ENCODE peak calls at places on chromosome X, in eight cellular contexts. U is OCI-LY7, C is SJSA1, D is breast epithelium, N is cardiac muscle cell, O is left ventricle myocardium inferior, Q is fibroblast of lung, R is right lobe of liver. M is an unnamed sample.
A peak's percentile ranks its signal among the peaks of the same experiment; 100 is the strongest.

GRCh38 chrX:44246826-44247225 is 96.6 kb downstream of the EFHC2 start:
- DNase-seq in U (no peak), Q (no peak), O (no peak), D (no peak), N (no peak), R (no peak), C (no peak), M (no peak)

GRCh38 chrX:105063743-105064142 is 156.8 kb downstream of the TEX13A start:
- DNase-seq in R (no peak), Q (no peak), C (no peak), U (no peak), D (no peak), N (no peak), O (no peak), M (no peak)

GRCh38 chrX:103407776-103408175 is 31.4 kb downstream of the BEX3 start:
- DNase-seq in U (no peak), R (no peak), C (no peak), Q (no peak), O (no peak), N (no peak), D (no peak), M (no peak)

GRCh38 chrX:2931155-2931554 is 2.0 kb upstream of the ARSD start:
- DNase-seq in R (no peak), D (no peak), C (no peak), O (no peak), Q (no peak), N (no peak), U (no peak), M (no peak)

GRCh38 chrX:129824620-129825019 is 19.1 kb downstream of the ZDHHC9 start:
- DNase-seq in C (no peak), O (no peak), Q (no peak), R (no peak), D (no peak), U (no peak), N (no peak), M (no peak)

GRCh38 chrX:8190341-8190830 is 19.3 kb upstream of the VCX2 start:
- DNase-seq in Q (no peak), U (no peak), R (no peak), D (no peak), N (no peak), O (no peak), C (no peak), M (no peak)

GRCh38 chrX:42804524-42804923 is 26.6 kb upstream of the PPP1R2C start:
- DNase-seq in O (no peak), R (no peak), C (no peak), D (no peak), N (no peak), U (no peak), Q (no peak), M (no peak)

GRCh38 chrX:124344246-124344645 is 2.1 kb upstream of the SH2D1A start:
- DNase-seq in R (no peak), Q (no peak), U (peak; percentile 20), O (no peak), D (no peak), N (no peak), C (no peak), M (no peak)

GRCh38 chrX:136260801-136261200 is 9.6 kb upstream of the MAP7D3 start:
- DNase-seq in C (peak; percentile 64), O (no peak), U (no peak), D (no peak), R (no peak), Q (peak; percentile 78), N (no peak), M (no peak)

GRCh38 chrX:76555816-76556215 is 128.3 kb downstream of the MAGEE1 start:
- DNase-seq in U (peak; percentile 61), N (peak; percentile 62), O (no peak), C (no peak), Q (peak; percentile 22), D (no peak), R (no peak), M (no peak)

GRCh38 chrX:132858018-132858417 is 100.4 kb downstream of the HS6ST2 start:
- DNase-seq in R (no peak), U (no peak), Q (peak; percentile 39), C (no peak), N (no peak), O (no peak), D (no peak), M (no peak)

GRCh38 chrX:21490341-21490740 is 116.1 kb downstream of the CNKSR2 start:
- DNase-seq in R (no peak), O (no peak), N (no peak), C (no peak), D (no peak), Q (no peak), U (no peak), M (no peak)

GRCh38 chrX:10633722-10634121 is 13.3 kb upstream of the MID1 start:
- DNase-seq in C (peak; percentile 73), R (no peak), Q (peak; percentile 88), O (peak; percentile 12), N (no peak), D (no peak), U (no peak), M (peak; percentile 24)

GRCh38 chrX:139642241-139642927 is 65.6 kb downstream of the MCF2 start:
- DNase-seq in Q (peak; percentile 0), U (no peak), D (no peak), N (peak; percentile 7), C (no peak), O (no peak), R (no peak), M (no peak)

GRCh38 chrX:87517571-87518141 is at the start of gene KLHL4:
- DNase-seq in R (no peak), D (no peak), C (peak; percentile 64), U (no peak), O (no peak), Q (peak; percentile 82), N (peak; percentile 89), M (no peak)

GRCh38 chrX:40202456-40202855 is 104.7 kb upstream of the BCOR start:
- DNase-seq in U (no peak), O (no peak), N (no peak), C (no peak), R (no peak), D (no peak), Q (no peak), M (no peak)

GRCh38 chrX:149848855-149849254 is 32.1 kb upstream of the MAGEA8 start:
- DNase-seq in Q (no peak), U (no peak), C (no peak), O (no peak), R (no peak), N (no peak), D (no peak), M (no peak)
- H3K9me3 ChIP-seq in Q (no peaks in the 10 kb centered on the region), U (no peaks in the 10 kb centered on the region), C (no peaks in the 10 kb centered on the region), O (no peaks in the 10 kb centered on the region), R (no peaks in the 10 kb centered on the region), N (no peaks in the 10 kb centered on the region), D (peaks cover 6% of the 10 kb centered on the region), M (no peaks in the 10 kb centered on the region)

DNA sequence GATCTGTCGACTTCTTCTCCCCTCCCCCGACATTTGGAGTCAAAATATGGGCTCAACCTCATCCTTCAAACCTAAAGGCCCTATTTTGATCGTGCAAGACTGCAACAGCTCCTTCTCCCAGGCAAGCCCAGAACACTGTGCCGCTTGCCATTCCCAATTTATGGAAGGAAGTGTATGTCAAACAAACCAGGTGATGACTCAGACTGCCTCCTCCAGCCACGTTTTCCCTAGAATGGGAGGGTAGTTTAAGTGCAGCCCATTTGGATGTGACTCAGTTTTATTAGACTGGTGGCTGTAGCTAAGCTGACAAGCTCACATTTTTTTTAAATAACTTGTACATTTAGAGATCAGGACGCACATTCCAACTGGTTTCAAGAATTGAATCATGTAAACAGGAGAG is 570.4 kb upstream of the DIPK2B start:
- DNase-seq in R (no peak), D (no peak), O (no peak), N (no peak), Q (peak; percentile 94), U (no peak), C (peak; percentile 83), M (no peak)
- H3K4me3 ChIP-seq in R (no peak overlapping the region), D (peak overlapping the region; percentile 47), O (peak overlapping the region; percentile 61), N (no peak overlapping the region), Q (peak overlapping the region; percentile 98), U (no peak overlapping the region), C (peak overlapping the region; percentile 46), M (no peak overlapping the region)

GRCh38 chrX:55924574-55924973 is 207.0 kb downstream of the RRAGB start:
- DNase-seq in U (no peak), R (no peak), D (no peak), N (no peak), Q (no peak), O (no peak), C (no peak), M (no peak)
- H3K9me3 ChIP-seq in U (no peaks in the 10 kb centered on the region), R (no peaks in the 10 kb centered on the region), D (peaks cover 31% of the 10 kb centered on the region), N (no peaks in the 10 kb centered on the region), Q (no peaks in the 10 kb centered on the region), O (peaks cover 15% of the 10 kb centered on the region), C (no peaks in the 10 kb centered on the region), M (no peaks in the 10 kb centered on the region)

GRCh38 chrX:133987188-133987587 is 1.8 kb upstream of the GPC3 start:
- DNase-seq in N (no peak), O (no peak), U (no peak), Q (no peak), C (no peak), R (no peak), D (no peak), M (no peak)

GRCh38 chrX:133988010-133988409 is 2.6 kb upstream of the GPC3 start:
- DNase-seq in N (no peak), C (no peak), D (no peak), U (no peak), O (no peak), R (no peak), Q (no peak), M (no peak)

GRCh38 chrX:133985164-133986007 is at the start of gene GPC3:
- DNase-seq in C (peak; percentile 62), Q (peak; percentile 33), U (no peak), R (peak; percentile 51), N (peak; percentile 92), D (no peak), O (peak; percentile 15), M (peak; percentile 70)

GRCh38 chrX:133984857-133985163 is 584 bp downstream of the GPC3 start:
- DNase-seq in C (no peak), Q (no peak), R (no peak), U (no peak), N (no peak), D (no peak), O (no peak), M (peak; percentile 47)

DNA sequence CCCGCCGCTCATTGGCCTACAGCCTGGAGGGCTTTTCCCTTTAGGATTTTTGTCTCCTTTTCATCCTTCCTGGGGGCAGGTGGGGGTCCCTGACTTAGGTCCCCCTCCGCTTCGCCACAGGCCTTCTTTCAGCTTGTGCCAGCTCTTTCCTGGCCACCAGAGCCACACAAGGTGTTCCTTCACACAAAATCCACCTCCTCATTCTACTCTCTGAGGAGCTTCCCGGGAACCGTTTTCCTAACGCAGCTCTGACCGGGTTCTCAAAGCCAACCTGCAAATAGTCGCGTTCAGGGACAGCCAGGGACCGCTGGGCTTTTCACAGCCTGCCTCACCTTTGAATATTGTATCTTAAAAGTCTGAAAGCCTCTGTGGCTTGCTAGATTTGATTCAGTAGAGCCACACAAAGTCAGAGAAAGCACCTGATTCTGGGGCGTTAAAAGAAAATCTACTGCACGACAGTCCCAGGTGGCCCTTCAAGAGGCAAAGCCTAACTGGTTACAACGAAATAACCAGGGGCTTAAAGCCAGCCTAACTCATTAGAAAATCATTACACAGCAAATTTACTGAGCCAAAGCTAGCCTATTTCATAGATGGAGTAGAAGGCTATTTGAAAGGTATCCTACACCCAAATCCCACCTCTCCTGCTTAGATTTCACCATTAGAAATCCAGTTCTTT is 752 bp upstream of the GPC3 start:
- DNase-seq in O (no peak), D (no peak), C (no peak), N (no peak), Q (no peak), U (no peak), R (no peak), M (no peak)
- H3K4me3 ChIP-seq in O (peak overlapping the region; percentile 55), D (peak overlapping the region; percentile 50), C (peak overlapping the region; percentile 48), N (peak overlapping the region; percentile 45), Q (no peak overlapping the region), U (no peak overlapping the region), R (peak overlapping the region; percentile 6), M (peak overlapping the region; percentile 79)

M was measured in right cardiac atrium.